ENCODE peak calls at places on chromosomes 2 and 18, in nine cellular contexts. Y is AG04450, P is A549, R is right lobe of liver, Q is psoas muscle, V is HCT116, X is pancreas, D is mammary epithelial cell, Z is foreskin fibroblast. U is an unnamed sample.
A peak's percentile ranks its signal among the peaks of the same experiment; 100 is the strongest.

GRCh38 chr2:26816893-26817292 is 31.0 kb downstream of the CENPA start:
- DNase-seq in Y (no peak), R (no peak), X (no peak), V (peak; percentile 59), Z (no peak), D (peak; percentile 18), Q (no peak), P (no peak), U (no peak)

GRCh38 chr2:19474128-19474527 is 115.7 kb upstream of the OSR1 start:
- DNase-seq in V (no peak), R (no peak), D (peak; percentile 70), Z (peak; percentile 74), Y (no peak), P (no peak), Q (no peak), X (no peak), U (peak; percentile 65)

GRCh38 chr2:211089127-211089526 is 532.7 kb downstream of the CPS1 start:
- DNase-seq in Q (no peak), D (no peak), Y (no peak), R (no peak), V (no peak), Z (no peak), P (no peak), X (no peak), U (no peak)

GRCh38 chr2:55012648-55013484 is 37.4 kb downstream of the RTN4 start:
- DNase-seq in Z (no peak), X (no peak), Q (no peak), D (peak; percentile 45), R (no peak), V (no peak), P (no peak), Y (no peak), U (no peak)

GRCh38 chr2:214569419-214570035 is 158.7 kb downstream of the VWC2L start:
- DNase-seq in Q (no peak), X (no peak), V (no peak), P (no peak), D (peak; percentile 22), Y (no peak), Z (no peak), R (no peak), U (no peak)

GRCh38 chr2:86492057-86492456 is 50.9 kb downstream of the KDM3A start:
- DNase-seq in X (no peak), P (no peak), V (no peak), D (no peak), Y (no peak), Q (no peak), R (no peak), Z (no peak), U (no peak)

GRCh38 chr2:188244383-188244782 is 47.3 kb upstream of the GULP1 start:
- DNase-seq in X (no peak), Z (peak; percentile 3), Y (no peak), Q (no peak), D (peak; percentile 2), P (peak; percentile 20), V (no peak), R (no peak), U (no peak)

GRCh38 chr2:109372614-109373013 is 241.2 kb downstream of the SEPTIN10 start:
- DNase-seq in V (no peak), D (no peak), P (no peak), Z (no peak), X (no peak), R (no peak), Y (no peak), Q (no peak), U (no peak)

GRCh38 chr18:69308620-69309019 is 92.1 kb upstream of the DOK6 start:
- DNase-seq in Q (no peak), X (no peak), P (no peak), R (no peak), V (no peak), D (no peak), Y (no peak), Z (no peak), U (no peak)

GRCh38 chr2:127288274-127288673 is 5.7 kb downstream of the ERCC3 start:
- DNase-seq in P (no peak), R (no peak), Y (no peak), X (no peak), V (no peak), Z (no peak), D (no peak), Q (no peak), U (no peak)

DNA sequence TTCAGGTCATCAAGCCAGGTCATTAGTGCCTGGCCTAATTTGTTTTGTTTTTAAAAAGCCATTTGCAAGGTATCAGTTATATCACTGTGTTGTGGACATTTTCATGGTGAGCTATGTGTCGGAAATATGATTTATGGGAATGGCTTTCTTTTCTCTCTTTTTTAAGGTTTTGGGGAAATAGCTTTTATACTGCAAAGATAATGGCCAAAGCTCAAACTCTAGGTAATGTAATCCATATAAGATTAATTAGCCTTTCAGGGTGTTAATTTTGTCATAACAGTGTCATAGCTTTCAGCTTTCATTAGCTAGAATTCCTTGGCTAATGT is 45.8 kb downstream of the PCBP1 start:
- DNase-seq in V (no peak), Y (no peak), R (no peak), X (no peak), D (no peak), Z (no peak), Q (no peak), P (no peak), U (no peak)
- H3K4me3 ChIP-seq in V (peak overlapping the region; percentile 16), Y (peak overlapping the region; percentile 43), R (no peak overlapping the region), X (no peak overlapping the region), D (no peak overlapping the region), Z (no peak overlapping the region), Q (peak overlapping the region; percentile 58), P (peak overlapping the region; percentile 20), U (no peak overlapping the region)

DNA sequence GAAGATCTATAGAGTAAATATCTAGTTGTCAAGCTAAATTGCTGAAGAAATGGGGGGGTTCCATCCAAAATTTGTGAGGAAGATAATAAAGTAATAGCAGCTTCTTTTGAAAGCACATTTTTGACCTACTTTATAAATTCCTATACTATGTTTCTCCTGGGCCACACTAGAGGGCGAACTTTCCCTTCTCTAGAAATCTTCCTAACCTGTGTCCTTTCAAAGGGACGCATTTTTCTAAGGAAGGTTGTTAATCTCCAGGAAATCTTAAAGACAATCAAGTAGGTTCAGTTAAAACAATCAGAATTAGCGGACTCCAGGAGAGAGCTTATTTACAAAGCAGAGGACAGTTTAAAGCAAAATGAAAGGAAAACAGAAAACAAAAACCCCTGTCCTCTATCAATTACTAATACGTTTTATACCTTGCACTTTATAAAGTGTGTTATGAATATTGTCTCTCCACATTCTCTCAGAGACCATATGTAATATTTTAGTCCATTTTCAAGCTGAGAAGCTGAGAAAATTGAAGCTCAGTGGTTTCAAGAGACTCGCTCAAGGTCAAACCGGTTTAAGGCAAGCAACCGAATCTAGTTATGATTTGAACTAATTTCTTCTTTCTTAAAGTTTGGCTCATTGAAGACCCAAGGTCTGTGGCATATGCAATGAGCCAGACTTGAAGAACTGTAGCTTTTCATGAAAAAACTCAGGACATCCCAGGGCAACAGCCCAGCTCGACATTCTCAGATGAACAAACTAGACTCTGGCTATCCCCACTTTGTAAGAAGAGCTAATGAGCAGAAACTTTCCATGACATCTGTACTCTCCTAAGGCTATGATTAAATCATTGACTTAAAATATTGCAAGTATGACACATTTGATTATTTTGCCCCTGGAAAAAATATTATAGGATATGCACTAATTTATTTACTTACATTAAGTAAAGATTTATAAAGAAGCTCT is 273.6 kb downstream of the PAX3 start:
- DNase-seq in X (no peak), R (no peak), Q (no peak), D (peak; percentile 14), Z (peak; percentile 17), V (peak; percentile 39), P (peak; percentile 57), Y (no peak), U (no peak)
- TF ChIP-seq CTCF in X (peak; percentile 23), R (peak; percentile 31), Q (peak; percentile 52), D (peak; percentile 62), Z (peak; percentile 70), V (peak; percentile 50), P (peak; percentile 75), Y (peak; percentile 80), U (peak; percentile 58)

GRCh38 chr18:4641969-4642368 is 186.9 kb upstream of the DLGAP1 start:
- DNase-seq in Z (no peak), V (no peak), R (no peak), Q (no peak), Y (no peak), D (no peak), X (no peak), P (no peak), U (no peak)

GRCh38 chr18:4639628-4640310 is 184.7 kb upstream of the DLGAP1 start:
- DNase-seq in Q (no peak), X (no peak), Y (no peak), D (no peak), P (no peak), V (no peak), R (no peak), Z (no peak), U (no peak)

GRCh38 chr18:4640349-4641012 is 185.4 kb upstream of the DLGAP1 start:
- DNase-seq in X (no peak), Y (no peak), R (no peak), P (no peak), V (no peak), D (no peak), Z (no peak), Q (no peak), U (no peak)

GRCh38 chr18:4638680-4639079 is 183.6 kb upstream of the DLGAP1 start:
- DNase-seq in R (no peak), D (no peak), X (no peak), Y (no peak), Q (no peak), P (no peak), Z (no peak), V (no peak), U (no peak)

DNA sequence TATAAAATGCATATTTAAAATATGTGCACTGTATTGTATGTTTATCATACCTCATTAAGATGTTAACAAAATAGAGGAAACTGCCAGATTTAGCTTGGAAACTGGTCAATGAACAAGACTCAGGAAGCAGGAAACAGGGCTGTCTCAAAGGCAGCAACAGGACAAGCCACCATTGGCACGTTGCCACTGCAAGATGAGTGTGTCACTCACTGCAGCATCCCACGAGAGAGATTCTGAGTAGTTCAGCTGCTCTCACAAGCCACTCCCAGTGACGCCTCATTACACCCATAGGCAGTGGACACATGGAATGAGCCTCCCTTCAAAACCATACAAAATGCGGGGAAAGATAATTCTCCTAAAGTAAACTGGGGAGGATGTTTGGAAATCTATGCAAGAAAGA is 181.8 kb upstream of the DLGAP1 start:
- DNase-seq in Q (no peak), Z (no peak), P (no peak), D (no peak), Y (no peak), X (no peak), V (no peak), R (no peak), U (no peak)
- H3K4me3 ChIP-seq in Q (no peak overlapping the region), Z (no peak overlapping the region), P (no peak overlapping the region), D (no peak overlapping the region), Y (no peak overlapping the region), X (no peak overlapping the region), V (no peak overlapping the region), R (no peak overlapping the region), U (no peak overlapping the region)

GRCh38 chr2:149038442-149039212 is at the start of gene LYPD6B:
- DNase-seq in Y (no peak), X (peak; percentile 88), V (no peak), Q (no peak), Z (no peak), P (no peak), R (no peak), D (peak; percentile 16), U (no peak)
- TF ChIP-seq CTCF in Y (no peak), X (no peak), V (no peak), Q (no peak), Z (no peak), P (no peak), R (no peak), D (no peak), U (no peak)

U was measured in AG09309.